ENCODE peak calls at places on chromosomes 7 and 10, in four cellular contexts. I is foreskin keratinocyte, W is mesothelial cell of epicardium, V is cardiac muscle cell. B is an unnamed sample.

GRCh38 chr7:28203498-28204240 is 23.1 kb upstream of the JAZF1 start:
- DNase-seq in V (peak; percentile 65), I (no peak), W (no peak), B (no peak)

GRCh38 chr7:104963378-104963990 is 50.5 kb upstream of the KMT2E start:
- DNase-seq in I (peak; percentile 49), V (no peak), W (no peak), B (no peak)

GRCh38 chr10:1368772-1369171 is 312.6 kb downstream of the WDR37 start:
- DNase-seq in I (no peak), W (no peak), V (no peak), B (no peak)

GRCh38 chr7:42070068-42070467 is 166.9 kb downstream of the GLI3 start:
- DNase-seq in V (peak; percentile 64), I (peak; percentile 92), W (no peak), B (peak; percentile 34)

GRCh38 chr7:116426428-116427156 is 72.9 kb upstream of the CAV2 start:
- DNase-seq in V (peak; percentile 83), I (peak; percentile 85), W (no peak), B (peak; percentile 60)

GRCh38 chr10:100743626-100744135 is 1.7 kb upstream of the PAX2 start:
- DNase-seq in I (no peak), V (peak; percentile 82), W (no peak), B (no peak)

GRCh38 chr7:6186578-6186977 is 85.8 kb downstream of the CYTH3 start:
- DNase-seq in I (no peak), V (no peak), W (no peak), B (no peak)

GRCh38 chr7:45267262-45267661 is 109.7 kb downstream of the RAMP3 start:
- DNase-seq in I (peak; percentile 13), W (no peak), V (peak; percentile 15), B (no peak)

GRCh38 chr10:97355571-97355975 is 21.0 kb upstream of the FRAT2 start:
- DNase-seq in V (peak; percentile 34), W (no peak), I (no peak), B (no peak)

GRCh38 chr10:88693392-88694020 is 12.5 kb upstream of the LIPK start:
- DNase-seq in V (peak; percentile 44), W (no peak), I (no peak), B (no peak)

GRCh38 chr10:70285432-70285831 is 1.6 kb upstream of the NPFFR1 start:
- DNase-seq in I (no peak), V (no peak), W (no peak), B (no peak)

GRCh38 chr10:15314482-15315070 is 56.5 kb downstream of the FAM171A1 start:
- DNase-seq in V (no peak), W (no peak), I (no peak), B (no peak)

GRCh38 chr7:138313829-138314178 is 146.3 kb upstream of the TRIM24 start:
- DNase-seq in W (no peak), V (no peak), I (no peak), B (no peak)

GRCh38 chr10:103479135-103479534 is at the start of gene CALHM3:
- DNase-seq in V (no peak), W (no peak), I (no peak), B (no peak)

GRCh38 chr7:158368449-158368848 is 219.2 kb downstream of the PTPRN2 start:
- DNase-seq in W (no peak), I (no peak), V (no peak), B (no peak)

GRCh38 chr10:69220041-69220451 is at the start of gene HKDC1:
- DNase-seq in V (no peak), W (no peak), I (no peak), B (peak; percentile 77)

GRCh38 chr7:2643386-2644229 is 11.8 kb downstream of the TTYH3 start:
- DNase-seq in W (no peak), I (no peak), V (no peak), B (no peak)

GRCh38 chr7:143487566-143487965 is 9.9 kb downstream of the TAS2R41 start:
- DNase-seq in I (no peak), V (peak; percentile 34), W (no peak), B (no peak)

GRCh38 chr7:129781128-129781855 is 169.8 kb downstream of the NRF1 start:
- DNase-seq in V (no peak), W (no peak), I (peak; percentile 11), B (no peak)

GRCh38 chr7:20783131-20783715 is 3.5 kb downstream of the SP8 start:
- DNase-seq in W (no peak), V (no peak), I (no peak), B (no peak)

GRCh38 chr10:78177431-78178185 is 143.9 kb downstream of the RPS24 start:
- DNase-seq in W (no peak), I (no peak), V (no peak), B (no peak)

GRCh38 chr7:31782411-31782991 is 95.5 kb downstream of the PPP1R17 start:
- DNase-seq in W (no peak), V (peak; percentile 75), I (peak; percentile 69), B (peak; percentile 16)

GRCh38 chr10:100447648-100448047 is 15.2 kb upstream of the WNT8B start:
- DNase-seq in W (no peak), V (no peak), I (no peak), B (no peak)

GRCh38 chr7:32564542-32564941 is 69.3 kb downstream of the AVL9 start:
- DNase-seq in I (no peak), V (peak; percentile 72), W (no peak), B (no peak)

GRCh38 chr10:44647877-44648542 is 263.1 kb upstream of the CXCL12 start:
- DNase-seq in V (peak; percentile 92), W (no peak), I (peak; percentile 19), B (peak; percentile 41)

GRCh38 chr7:37065779-37066271 is 341.5 kb upstream of the AOAH start:
- DNase-seq in I (peak; percentile 94), V (peak; percentile 41), W (no peak), B (no peak)

GRCh38 chr10:4683137-4683536 is 142.9 kb upstream of the AKR1E2 start:
- DNase-seq in W (no peak), I (no peak), V (no peak), B (no peak)

GRCh38 chr7:52168085-52168484 is 851.5 kb upstream of the COBL start:
- DNase-seq in V (no peak), I (no peak), W (no peak), B (no peak)
- TF ChIP-seq CTCF in V (no peak), I (no peak), W (peak; percentile 22), B (peak; percentile 27)

DNA sequence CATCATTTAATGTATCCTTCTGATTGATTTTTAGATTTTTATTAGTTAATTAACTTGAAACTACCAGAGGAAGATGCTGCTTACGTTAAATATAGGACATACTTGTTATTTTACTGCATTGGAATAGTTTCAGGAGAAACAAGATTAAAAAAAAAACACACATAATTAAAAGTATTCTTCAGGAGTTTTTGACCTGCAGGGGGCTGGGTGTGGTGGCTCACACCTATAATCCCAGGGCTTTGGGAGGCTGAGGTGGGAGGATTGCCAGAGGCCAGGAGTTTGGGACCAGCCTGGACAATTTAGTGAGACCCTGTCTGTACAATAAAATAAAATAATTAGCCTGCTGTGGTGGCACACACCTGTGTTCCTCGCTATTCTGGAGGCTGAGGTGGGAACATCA is 10.7 kb downstream of the CBLL1 start:
- DNase-seq in I (no peak), W (no peak), V (no peak), B (no peak)
- TF ChIP-seq CTCF in I (peak; percentile 32), W (no peak), V (peak; percentile 17), B (no peak)

GRCh38 chr10:132273966-132274365 is 33.8 kb downstream of the STK32C start:
- DNase-seq in I (no peak), V (no peak), W (no peak), B (no peak)
- TF ChIP-seq CTCF in I (no peak), V (no peak), W (no peak), B (no peak)

DNA sequence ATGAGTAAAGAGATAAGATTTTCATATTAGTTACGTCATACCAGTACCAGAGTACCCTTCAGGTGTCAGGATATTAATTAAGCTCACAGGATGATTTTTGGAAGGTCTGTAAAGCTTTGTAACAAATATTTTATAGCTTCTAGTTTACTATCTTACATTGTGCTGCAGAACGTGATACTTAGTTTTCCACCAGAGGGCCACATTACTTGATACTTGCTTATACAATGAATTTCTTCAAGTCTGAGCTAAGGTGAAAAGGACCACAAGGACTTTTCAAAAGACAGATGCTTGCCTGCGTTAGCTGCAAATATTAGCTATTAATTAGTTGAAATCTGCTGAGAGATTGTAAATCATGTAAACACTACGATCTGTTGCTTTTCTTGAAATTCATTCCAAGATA is 12.2 kb downstream of the FOXP2 start:
- DNase-seq in W (no peak), V (peak; percentile 60), I (peak; percentile 15), B (no peak)
- TF ChIP-seq CTCF in W (peak; percentile 33), V (peak; percentile 48), I (peak; percentile 58), B (peak; percentile 44)

GRCh38 chr7:155635817-155636216 is 8.6 kb upstream of the RBM33 start:
- DNase-seq in I (no peak), W (no peak), V (no peak), B (no peak)

GRCh38 chr7:155625557-155625956 is 18.9 kb upstream of the RBM33 start:
- DNase-seq in V (no peak), I (no peak), W (no peak), B (no peak)

GRCh38 chr7:155637155-155637554 is 7.3 kb upstream of the RBM33 start:
- DNase-seq in W (no peak), V (no peak), I (no peak), B (no peak)

GRCh38 chr7:155629171-155629570 is 15.3 kb upstream of the RBM33 start:
- DNase-seq in I (no peak), W (no peak), V (no peak), B (no peak)

DNA sequence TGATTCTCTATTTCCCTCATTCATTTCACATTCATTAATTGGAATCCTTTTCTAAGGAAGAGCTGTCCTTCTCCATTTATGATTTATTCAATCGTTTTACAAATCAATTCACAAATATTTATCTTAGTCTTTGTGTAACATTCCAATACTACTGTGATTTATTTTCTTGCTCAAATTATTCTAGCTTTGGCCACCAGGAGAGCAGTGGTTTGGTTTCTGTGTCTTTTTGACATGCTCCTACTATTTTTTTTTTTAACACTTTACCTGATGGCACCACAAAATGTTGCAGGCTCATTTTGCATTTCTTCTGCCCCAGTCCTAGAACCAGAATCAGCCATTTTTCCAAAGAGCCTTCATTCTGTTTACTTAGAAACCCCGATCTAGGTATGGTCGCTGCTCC is 13.3 kb upstream of the RBM33 start:
- DNase-seq in V (no peak), I (no peak), W (no peak), B (no peak)
- TF ChIP-seq CTCF in V (no peak), I (no peak), W (peak; percentile 14), B (no peak)